ENCODE peak calls at places on chromosome 19, in five cellular contexts. J is suprapubic skin, P is thyroid gland, R is heart left ventricle, Q is body of pancreas. Y is an unnamed sample.
A peak's percentile ranks its signal among the peaks of the same experiment; 100 is the strongest.

GRCh38 chr19:49896863-49897621 is at the start of gene IL4I1:
- DNase-seq in J (no peak), P (no peak), R (peak; percentile 73), Q (no peak), Y (no peak)

GRCh38 chr19:1533510-1534150 is 9.8 kb downstream of the PLK5 start:
- DNase-seq in J (no peak), P (no peak), R (no peak), Q (no peak), Y (no peak)

GRCh38 chr19:18322318-18322758 is 538 bp downstream of the LSM4 start:
- DNase-seq in J (no peak), P (peak; percentile 47), R (no peak), Q (no peak), Y (no peak)

GRCh38 chr19:53898680-53899341 is 10.3 kb upstream of the CACNG7 start:
- DNase-seq in J (no peak), P (no peak), R (no peak), Q (no peak), Y (no peak)

GRCh38 chr19:50333235-50333736 is 4.1 kb upstream of the KCNC3 start:
- DNase-seq in J (no peak), P (peak; percentile 99), R (peak; percentile 94), Q (peak; percentile 95), Y (peak; percentile 94)

GRCh38 chr19:19752760-19753403 is 20.0 kb upstream of the ZNF14 start:
- DNase-seq in J (no peak), P (no peak), R (no peak), Q (no peak), Y (peak; percentile 44)

GRCh38 chr19:38211779-38212178 is 12.2 kb downstream of the DPF1 start:
- DNase-seq in J (peak; percentile 70), P (no peak), R (peak; percentile 58), Q (no peak), Y (no peak)

GRCh38 chr19:38733493-38734175 is 10.6 kb downstream of the CAPN12 start:
- DNase-seq in J (no peak), P (no peak), R (no peak), Q (no peak), Y (peak; percentile 51)

GRCh38 chr19:42423462-42424344 is 3.5 kb downstream of the LIPE start:
- DNase-seq in J (peak; percentile 89), P (peak; percentile 74), R (peak; percentile 92), Q (peak; percentile 87), Y (peak; percentile 82)

GRCh38 chr19:22601906-22602630 is 32.1 kb upstream of the ZNF492 start:
- DNase-seq in J (no peak), P (no peak), R (peak; percentile 31), Q (no peak), Y (no peak)

GRCh38 chr19:46384396-46384795 is 29.0 kb downstream of the CCDC8 start:
- DNase-seq in J (peak; percentile 56), P (no peak), R (peak; percentile 58), Q (peak; percentile 4), Y (peak; percentile 10)

GRCh38 chr19:40742477-40742876 is 7.8 kb downstream of the ACTMAP start:
- DNase-seq in J (no peak), P (no peak), R (no peak), Q (peak; percentile 37), Y (peak; percentile 78)

GRCh38 chr19:46950526-46951235 is 69.0 kb upstream of the NPAS1 start:
- DNase-seq in J (no peak), P (no peak), R (no peak), Q (no peak), Y (no peak)

GRCh38 chr19:30309983-30310805 is 62.0 kb upstream of the ZNF536 start:
- DNase-seq in J (no peak), P (no peak), R (no peak), Q (no peak), Y (no peak)

GRCh38 chr19:4908781-4909171 is 525 bp upstream of the UHRF1 start:
- DNase-seq in J (no peak), P (no peak), R (no peak), Q (no peak), Y (no peak)

GRCh38 chr19:28049875-28050274 is 1163.1 kb downstream of the UQCRFS1 start:
- DNase-seq in J (no peak), P (no peak), R (no peak), Q (no peak), Y (no peak)

GRCh38 chr19:18440421-18440877 is 2.5 kb upstream of the ISYNA1 start:
- DNase-seq in J (no peak), P (peak; percentile 11), R (no peak), Q (no peak), Y (no peak)

GRCh38 chr19:41956621-41957020 is 2.5 kb downstream of the RABAC1 start:
- DNase-seq in J (no peak), P (no peak), R (no peak), Q (no peak), Y (no peak)

GRCh38 chr19:39924952-39925351 is 9.5 kb downstream of the FCGBP start:
- DNase-seq in J (peak; percentile 24), P (no peak), R (no peak), Q (no peak), Y (no peak)

GRCh38 chr19:11408591-11408990 is 10.5 kb downstream of the RGL3 start:
- DNase-seq in J (no peak), P (no peak), R (no peak), Q (no peak), Y (no peak)

GRCh38 chr19:12974301-12975220 is 5.2 kb downstream of the DAND5 start:
- DNase-seq in J (no peak), P (no peak), R (no peak), Q (no peak), Y (no peak)

GRCh38 chr19:57192993-57193392 is 1.7 kb downstream of the ZNF264 start:
- DNase-seq in J (no peak), P (no peak), R (no peak), Q (no peak), Y (no peak)

GRCh38 chr19:55680339-55681130 is 5.5 kb downstream of the EPN1 start:
- DNase-seq in J (no peak), P (no peak), R (no peak), Q (no peak), Y (peak; percentile 56)

GRCh38 chr19:12733369-12733896 is 1.1 kb downstream of the TRIR start:
- DNase-seq in J (no peak), P (peak; percentile 6), R (no peak), Q (no peak), Y (peak; percentile 79)

GRCh38 chr19:17333611-17334413 is 843 bp downstream of the ANO8 start:
- DNase-seq in J (no peak), P (no peak), R (no peak), Q (peak; percentile 32), Y (peak; percentile 47)

GRCh38 chr19:11446652-11447301 is 11.3 kb downstream of the PRKCSH start:
- DNase-seq in J (no peak), P (peak; percentile 43), R (peak; percentile 84), Q (peak; percentile 65), Y (peak; percentile 69)

GRCh38 chr19:49677232-49677881 is at the start of gene PRMT1:
- DNase-seq in J (no peak), P (peak; percentile 36), R (peak; percentile 77), Q (peak; percentile 55), Y (peak; percentile 68)

GRCh38 chr19:13995878-13996765 is 10.0 kb downstream of the RFX1 start:
- DNase-seq in J (no peak), P (no peak), R (peak; percentile 48), Q (no peak), Y (no peak)

GRCh38 chr19:10227215-10227971 is 3.7 kb downstream of the S1PR2 start:
- DNase-seq in J (peak; percentile 82), P (peak; percentile 61), R (peak; percentile 68), Q (peak; percentile 14), Y (no peak)
- TF ChIP-seq POLR2A in J (no peak), P (no peak), R (no peak), Q (no peak), Y (no peak)

DNA sequence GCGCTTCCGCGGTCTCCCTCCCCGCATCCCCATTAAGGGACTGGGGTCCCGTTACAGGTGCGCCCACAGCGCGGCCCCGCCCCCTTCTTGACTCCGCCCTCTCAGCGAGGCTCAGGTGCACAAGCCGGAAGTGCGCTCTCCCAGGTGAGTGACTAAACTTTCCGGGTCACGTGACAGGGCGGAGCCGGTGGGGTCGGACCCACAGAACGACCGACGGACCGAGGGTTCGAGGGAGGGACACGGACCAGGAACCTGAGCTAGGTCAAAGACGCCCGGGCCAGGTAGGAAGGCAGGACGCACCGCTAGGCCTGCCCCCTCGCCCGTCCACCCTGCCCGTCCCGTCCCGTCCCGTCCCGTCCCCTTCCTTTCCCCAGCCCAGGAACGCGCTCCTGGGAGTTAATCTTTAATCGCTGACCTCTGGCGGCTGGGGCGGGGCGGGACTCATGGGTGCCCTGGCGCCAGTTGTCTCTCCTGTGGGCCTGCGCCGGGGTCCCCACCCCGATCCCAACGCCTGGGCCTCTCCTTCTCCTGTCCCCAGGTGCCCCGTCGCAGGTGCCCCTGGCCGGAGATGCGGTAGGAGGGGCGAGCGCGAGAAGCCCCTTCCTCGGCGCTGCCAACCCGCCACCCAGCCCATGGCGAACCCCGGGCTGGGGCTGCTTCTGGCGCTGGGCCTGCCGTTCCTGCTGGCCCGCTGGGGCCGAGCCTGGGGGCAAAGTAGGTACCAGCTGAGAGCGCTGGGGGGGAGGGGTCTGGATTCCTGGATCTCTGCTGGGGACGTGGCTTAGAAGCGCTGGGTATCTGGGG is at the start of gene CRB3:
- DNase-seq in J (peak; percentile 90), P (peak; percentile 96), R (no peak), Q (peak; percentile 99), Y (peak; percentile 83)
- H3K27ac ChIP-seq in J (peak within 1 kb of the TSS; percentile 77), P (peak within 1 kb of the TSS; percentile 16), R (no peak within 1 kb of the TSS), Q (peak within 1 kb of the TSS; percentile 95), Y (peak within 1 kb of the TSS; percentile 80)

GRCh38 chr19:44653977-44654784 is 10.5 kb downstream of the PVR start:
- DNase-seq in J (no peak), P (peak; percentile 75), R (peak; percentile 88), Q (peak; percentile 84), Y (peak; percentile 88)
- TF ChIP-seq CTCF in J (peak; percentile 59), P (peak; percentile 51), R (peak; percentile 55), Q (peak; percentile 33), Y (peak; percentile 84)

GRCh38 chr19:15640294-15640903 is at the start of gene CYP4F3:
- DNase-seq in J (no peak), P (peak; percentile 68), R (peak; percentile 78), Q (peak; percentile 61), Y (peak; percentile 98)
- TF ChIP-seq POLR2A in J (no peak), P (no peak), R (no peak), Q (no peak), Y (no peak)

DNA sequence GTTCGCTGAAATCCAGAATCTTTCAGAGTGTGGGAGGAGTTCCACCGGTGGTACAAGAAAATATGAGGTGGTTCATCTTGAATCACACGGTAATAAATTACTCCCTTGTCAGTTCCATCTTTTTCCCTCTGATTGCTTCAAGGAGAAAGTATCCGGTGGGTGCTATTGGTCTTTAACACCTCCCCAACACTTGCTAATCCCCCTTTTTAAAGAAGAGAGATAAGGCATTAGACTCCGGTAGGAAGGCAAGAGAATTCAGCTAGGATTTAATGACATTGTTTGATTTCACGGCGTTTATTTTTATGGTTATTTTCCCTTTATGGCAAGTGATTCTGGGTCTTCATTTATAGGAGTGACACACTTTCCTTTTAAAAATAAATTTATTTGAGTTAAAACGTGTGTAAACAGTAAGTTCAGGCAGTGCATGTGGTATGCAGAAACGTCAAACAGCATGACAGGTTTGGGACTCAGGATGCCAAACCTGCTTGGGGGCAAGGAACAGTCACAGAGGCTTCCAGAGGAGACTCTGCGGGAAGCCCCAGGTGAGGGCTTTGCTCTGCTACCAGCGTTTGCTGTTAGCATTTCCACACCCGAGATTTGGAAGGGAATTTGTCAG is 36.5 kb downstream of the TSHZ3 start:
- DNase-seq in J (no peak), P (no peak), R (no peak), Q (no peak), Y (no peak)
- H3K27ac ChIP-seq in J (no peak overlapping the region), P (peak overlapping the region; percentile 32), R (no peak overlapping the region), Q (no peak overlapping the region), Y (no peak overlapping the region)

Y was measured in right lobe of liver.